ENCODE peak calls at places on chromosomes 2 and 18, in nine cellular contexts. One of them, this sample, is unnamed.

GRCh38 chr2:237154050-237154638 is 68.5 kb downstream of the COPS8 start:
- DNase-seq in suprapubic skin: no peak
- DNase-seq in lower lobe of right lung: no peak
- DNase-seq in GM23248: peak
- DNase-seq in PC-3: peak
- DNase-seq in CD8-positive, alpha-beta T cell: peak
- DNase-seq in thoracic aorta: no peak
- DNase-seq in HL-60: no peak
- DNase-seq in dorsolateral prefrontal cortex: no peak
- DNase-seq in this sample: no peak

GRCh38 chr2:25076749-25077148 is 34.9 kb downstream of the EFR3B start:
- DNase-seq in GM23248: peak
- DNase-seq in lower lobe of right lung: no peak
- DNase-seq in thoracic aorta: no peak
- DNase-seq in suprapubic skin: no peak
- DNase-seq in dorsolateral prefrontal cortex: no peak
- DNase-seq in HL-60: no peak
- DNase-seq in CD8-positive, alpha-beta T cell: no peak
- DNase-seq in PC-3: no peak
- DNase-seq in this sample: no peak

GRCh38 chr2:27316655-27317412 is 6.1 kb downstream of the MPV17 start:
- DNase-seq in PC-3: no peak
- DNase-seq in suprapubic skin: no peak
- DNase-seq in CD8-positive, alpha-beta T cell: no peak
- DNase-seq in lower lobe of right lung: no peak
- DNase-seq in GM23248: no peak
- DNase-seq in thoracic aorta: no peak
- DNase-seq in dorsolateral prefrontal cortex: peak
- DNase-seq in HL-60: no peak
- DNase-seq in this sample: no peak

GRCh38 chr2:172283476-172283875 is 143.9 kb upstream of the ITGA6 start:
- DNase-seq in GM23248: peak
- DNase-seq in suprapubic skin: no peak
- DNase-seq in CD8-positive, alpha-beta T cell: no peak
- DNase-seq in lower lobe of right lung: no peak
- DNase-seq in dorsolateral prefrontal cortex: no peak
- DNase-seq in thoracic aorta: no peak
- DNase-seq in PC-3: no peak
- DNase-seq in HL-60: no peak
- DNase-seq in this sample: no peak

GRCh38 chr18:14767474-14767873 is 19.5 kb downstream of the ANKRD30B start:
- DNase-seq in dorsolateral prefrontal cortex: no peak
- DNase-seq in CD8-positive, alpha-beta T cell: no peak
- DNase-seq in HL-60: no peak
- DNase-seq in GM23248: no peak
- DNase-seq in PC-3: peak
- DNase-seq in suprapubic skin: no peak
- DNase-seq in lower lobe of right lung: no peak
- DNase-seq in thoracic aorta: no peak
- DNase-seq in this sample: no peak

GRCh38 chr2:23204650-23205049 is 180.3 kb upstream of the KLHL29 start:
- DNase-seq in PC-3: no peak
- DNase-seq in GM23248: peak
- DNase-seq in suprapubic skin: no peak
- DNase-seq in CD8-positive, alpha-beta T cell: no peak
- DNase-seq in lower lobe of right lung: no peak
- DNase-seq in dorsolateral prefrontal cortex: no peak
- DNase-seq in thoracic aorta: no peak
- DNase-seq in HL-60: no peak
- DNase-seq in this sample: no peak

GRCh38 chr2:75610671-75611070 is 35.9 kb upstream of the MRPL19 start:
- DNase-seq in GM23248: no peak
- DNase-seq in PC-3: no peak
- DNase-seq in dorsolateral prefrontal cortex: no peak
- DNase-seq in lower lobe of right lung: no peak
- DNase-seq in CD8-positive, alpha-beta T cell: no peak
- DNase-seq in HL-60: no peak
- DNase-seq in suprapubic skin: no peak
- DNase-seq in thoracic aorta: no peak
- DNase-seq in this sample: no peak

GRCh38 chr18:69715322-69715721 is 232.4 kb downstream of the CD226 start:
- DNase-seq in suprapubic skin: no peak
- DNase-seq in thoracic aorta: no peak
- DNase-seq in lower lobe of right lung: no peak
- DNase-seq in HL-60: no peak
- DNase-seq in CD8-positive, alpha-beta T cell: no peak
- DNase-seq in PC-3: no peak
- DNase-seq in dorsolateral prefrontal cortex: no peak
- DNase-seq in GM23248: no peak
- DNase-seq in this sample: no peak

GRCh38 chr2:151560289-151560688 is 150.6 kb downstream of the RIF1 start:
- DNase-seq in GM23248: peak
- DNase-seq in dorsolateral prefrontal cortex: no peak
- DNase-seq in HL-60: no peak
- DNase-seq in thoracic aorta: no peak
- DNase-seq in lower lobe of right lung: no peak
- DNase-seq in CD8-positive, alpha-beta T cell: no peak
- DNase-seq in PC-3: peak
- DNase-seq in suprapubic skin: no peak
- DNase-seq in this sample: no peak

GRCh38 chr2:129957891-129958290 is 21.6 kb upstream of the RAB6C start:
- DNase-seq in lower lobe of right lung: no peak
- DNase-seq in HL-60: no peak
- DNase-seq in dorsolateral prefrontal cortex: no peak
- DNase-seq in GM23248: no peak
- DNase-seq in suprapubic skin: no peak
- DNase-seq in CD8-positive, alpha-beta T cell: no peak
- DNase-seq in thoracic aorta: no peak
- DNase-seq in PC-3: no peak
- DNase-seq in this sample: no peak

GRCh38 chr2:106065268-106065982 is 128.7 kb downstream of the UXS1 start:
- DNase-seq in thoracic aorta: no peak
- DNase-seq in GM23248: no peak
- DNase-seq in HL-60: no peak
- DNase-seq in lower lobe of right lung: no peak
- DNase-seq in suprapubic skin: no peak
- DNase-seq in PC-3: no peak
- DNase-seq in dorsolateral prefrontal cortex: peak
- DNase-seq in CD8-positive, alpha-beta T cell: no peak
- DNase-seq in this sample: no peak

GRCh38 chr18:48318481-48318880 is 90.7 kb downstream of the ZBTB7C start:
- DNase-seq in dorsolateral prefrontal cortex: no peak
- DNase-seq in HL-60: no peak
- DNase-seq in suprapubic skin: no peak
- DNase-seq in lower lobe of right lung: no peak
- DNase-seq in CD8-positive, alpha-beta T cell: no peak
- DNase-seq in GM23248: no peak
- DNase-seq in PC-3: no peak
- DNase-seq in thoracic aorta: no peak
- DNase-seq in this sample: no peak

GRCh38 chr18:36628435-36629094 is 200.2 kb downstream of the TPGS2 start:
- DNase-seq in HL-60: no peak
- DNase-seq in dorsolateral prefrontal cortex: no peak
- DNase-seq in lower lobe of right lung: no peak
- DNase-seq in GM23248: peak
- DNase-seq in suprapubic skin: no peak
- DNase-seq in PC-3: no peak
- DNase-seq in thoracic aorta: no peak
- DNase-seq in CD8-positive, alpha-beta T cell: no peak
- DNase-seq in this sample: no peak

GRCh38 chr2:199405241-199405640 is 52.5 kb downstream of the SATB2 start:
- DNase-seq in suprapubic skin: no peak
- DNase-seq in lower lobe of right lung: no peak
- DNase-seq in CD8-positive, alpha-beta T cell: no peak
- DNase-seq in dorsolateral prefrontal cortex: no peak
- DNase-seq in thoracic aorta: no peak
- DNase-seq in GM23248: peak
- DNase-seq in PC-3: peak
- DNase-seq in HL-60: no peak
- DNase-seq in this sample: no peak

GRCh38 chr2:133841905-133842304 is 273.6 kb upstream of the NCKAP5 start:
- DNase-seq in dorsolateral prefrontal cortex: no peak
- DNase-seq in thoracic aorta: no peak
- DNase-seq in CD8-positive, alpha-beta T cell: no peak
- DNase-seq in HL-60: no peak
- DNase-seq in PC-3: peak
- DNase-seq in GM23248: peak
- DNase-seq in suprapubic skin: no peak
- DNase-seq in lower lobe of right lung: no peak
- DNase-seq in this sample: peak

GRCh38 chr18:76686737-76687231 is 135.6 kb upstream of the ZNF236 start:
- DNase-seq in lower lobe of right lung: peak
- DNase-seq in GM23248: peak
- DNase-seq in CD8-positive, alpha-beta T cell: no peak
- DNase-seq in dorsolateral prefrontal cortex: peak
- DNase-seq in HL-60: peak
- DNase-seq in suprapubic skin: peak
- DNase-seq in thoracic aorta: no peak
- DNase-seq in PC-3: peak
- DNase-seq in this sample: no peak

GRCh38 chr18:73456643-73457042 is 588.9 kb upstream of the NETO1 start:
- DNase-seq in PC-3: no peak
- DNase-seq in lower lobe of right lung: no peak
- DNase-seq in GM23248: no peak
- DNase-seq in CD8-positive, alpha-beta T cell: no peak
- DNase-seq in HL-60: no peak
- DNase-seq in dorsolateral prefrontal cortex: no peak
- DNase-seq in suprapubic skin: no peak
- DNase-seq in thoracic aorta: no peak
- DNase-seq in this sample: no peak

GRCh38 chr2:86331391-86331790 is 6.0 kb downstream of the REEP1 start:
- DNase-seq in CD8-positive, alpha-beta T cell: no peak
- DNase-seq in HL-60: no peak
- DNase-seq in lower lobe of right lung: no peak
- DNase-seq in thoracic aorta: no peak
- DNase-seq in suprapubic skin: no peak
- DNase-seq in PC-3: no peak
- DNase-seq in dorsolateral prefrontal cortex: no peak
- DNase-seq in GM23248: no peak
- DNase-seq in this sample: no peak

GRCh38 chr18:27847412-27847811 is 329.5 kb downstream of the CDH2 start:
- DNase-seq in PC-3: peak
- DNase-seq in dorsolateral prefrontal cortex: no peak
- DNase-seq in CD8-positive, alpha-beta T cell: no peak
- DNase-seq in HL-60: no peak
- DNase-seq in suprapubic skin: no peak
- DNase-seq in GM23248: no peak
- DNase-seq in thoracic aorta: no peak
- DNase-seq in lower lobe of right lung: no peak
- DNase-seq in this sample: no peak

GRCh38 chr2:212488611-212489010 is 50.0 kb downstream of the ERBB4 start:
- DNase-seq in dorsolateral prefrontal cortex: no peak
- DNase-seq in GM23248: no peak
- DNase-seq in suprapubic skin: no peak
- DNase-seq in HL-60: no peak
- DNase-seq in thoracic aorta: no peak
- DNase-seq in PC-3: no peak
- DNase-seq in lower lobe of right lung: no peak
- DNase-seq in CD8-positive, alpha-beta T cell: no peak
- DNase-seq in this sample: no peak

GRCh38 chr2:19901201-19901457 is 654 bp downstream of the TTC32 start:
- DNase-seq in GM23248: no peak
- DNase-seq in suprapubic skin: no peak
- DNase-seq in HL-60: no peak
- DNase-seq in dorsolateral prefrontal cortex: no peak
- DNase-seq in CD8-positive, alpha-beta T cell: no peak
- DNase-seq in thoracic aorta: no peak
- DNase-seq in PC-3: no peak
- DNase-seq in lower lobe of right lung: no peak
- DNase-seq in this sample: no peak
- H3K4me3 ChIP-seq in GM23248: peak
- H3K4me3 ChIP-seq in suprapubic skin: peak
- H3K4me3 ChIP-seq in HL-60: peak
- H3K4me3 ChIP-seq in dorsolateral prefrontal cortex: peak
- H3K4me3 ChIP-seq in CD8-positive, alpha-beta T cell: peak
- H3K4me3 ChIP-seq in thoracic aorta: peak
- H3K4me3 ChIP-seq in PC-3: peak
- H3K4me3 ChIP-seq in lower lobe of right lung: peak
- H3K4me3 ChIP-seq in this sample: peak

GRCh38 chr2:16215892-16216554 is 275.7 kb downstream of the MYCN start:
- DNase-seq in thoracic aorta: no peak
- DNase-seq in suprapubic skin: no peak
- DNase-seq in GM23248: no peak
- DNase-seq in CD8-positive, alpha-beta T cell: no peak
- DNase-seq in dorsolateral prefrontal cortex: no peak
- DNase-seq in lower lobe of right lung: no peak
- DNase-seq in HL-60: no peak
- DNase-seq in PC-3: no peak
- DNase-seq in this sample: no peak
- H3K4me3 ChIP-seq in thoracic aorta: no peak
- H3K4me3 ChIP-seq in suprapubic skin: no peak
- H3K4me3 ChIP-seq in GM23248: no peak
- H3K4me3 ChIP-seq in CD8-positive, alpha-beta T cell: no peak
- H3K4me3 ChIP-seq in dorsolateral prefrontal cortex: no peak
- H3K4me3 ChIP-seq in lower lobe of right lung: no peak
- H3K4me3 ChIP-seq in HL-60: no peak
- H3K4me3 ChIP-seq in PC-3: no peak
- H3K4me3 ChIP-seq in this sample: no peak

DNA sequence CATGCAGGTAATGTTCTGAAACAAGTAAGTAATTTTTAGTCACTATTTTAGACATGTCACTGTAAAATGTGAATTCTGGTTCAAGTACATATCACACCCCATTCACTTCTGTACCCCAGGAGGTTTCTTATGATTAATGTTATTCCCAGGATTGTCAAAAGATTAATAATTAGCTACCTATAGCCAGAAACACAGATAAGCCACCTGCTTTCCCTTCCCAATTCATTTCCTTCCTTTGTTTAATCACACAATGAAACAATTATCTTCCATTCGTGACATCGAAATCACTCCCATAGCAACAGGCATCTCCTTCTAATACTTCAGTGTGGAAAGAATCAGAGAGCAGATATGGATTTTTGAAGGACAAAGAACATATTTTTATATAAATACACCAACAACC is 1650.3 kb upstream of the CELF4 start:
- DNase-seq in suprapubic skin: no peak
- DNase-seq in HL-60: no peak
- DNase-seq in thoracic aorta: no peak
- DNase-seq in CD8-positive, alpha-beta T cell: no peak
- DNase-seq in dorsolateral prefrontal cortex: no peak
- DNase-seq in PC-3: no peak
- DNase-seq in GM23248: no peak
- DNase-seq in lower lobe of right lung: no peak
- DNase-seq in this sample: no peak
- H3K4me3 ChIP-seq in suprapubic skin: no peak
- H3K4me3 ChIP-seq in HL-60: no peak
- H3K4me3 ChIP-seq in thoracic aorta: no peak
- H3K4me3 ChIP-seq in CD8-positive, alpha-beta T cell: no peak
- H3K4me3 ChIP-seq in dorsolateral prefrontal cortex: no peak
- H3K4me3 ChIP-seq in PC-3: no peak
- H3K4me3 ChIP-seq in GM23248: no peak
- H3K4me3 ChIP-seq in lower lobe of right lung: no peak
- H3K4me3 ChIP-seq in this sample: no peak

DNA sequence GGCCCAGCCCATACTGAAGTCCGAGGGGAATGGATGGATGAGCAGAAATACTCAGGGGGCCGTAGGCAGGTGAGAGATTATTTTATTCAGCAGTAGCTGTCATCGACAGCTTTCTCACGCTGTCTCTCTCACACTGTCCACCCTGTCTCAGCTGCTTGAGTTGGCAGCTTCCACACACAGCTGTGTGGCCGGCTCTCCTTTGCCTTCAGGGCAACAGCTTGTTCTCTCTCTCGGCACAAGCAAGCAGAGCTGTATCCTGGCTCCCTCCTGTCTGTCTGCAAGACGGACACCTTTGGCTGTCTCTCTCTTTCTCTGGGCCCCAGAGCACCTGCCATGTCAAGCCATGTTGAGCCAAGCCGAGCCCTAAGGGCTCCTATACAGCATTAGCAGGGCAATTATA is 9.8 kb upstream of the PAPOLG start:
- DNase-seq in lower lobe of right lung: no peak
- DNase-seq in CD8-positive, alpha-beta T cell: no peak
- DNase-seq in GM23248: no peak
- DNase-seq in HL-60: no peak
- DNase-seq in suprapubic skin: no peak
- DNase-seq in dorsolateral prefrontal cortex: no peak
- DNase-seq in PC-3: no peak
- DNase-seq in thoracic aorta: no peak
- DNase-seq in this sample: no peak
- H3K4me3 ChIP-seq in lower lobe of right lung: no peak
- H3K4me3 ChIP-seq in CD8-positive, alpha-beta T cell: no peak
- H3K4me3 ChIP-seq in GM23248: no peak
- H3K4me3 ChIP-seq in HL-60: no peak
- H3K4me3 ChIP-seq in suprapubic skin: no peak
- H3K4me3 ChIP-seq in dorsolateral prefrontal cortex: no peak
- H3K4me3 ChIP-seq in PC-3: no peak
- H3K4me3 ChIP-seq in thoracic aorta: no peak
- H3K4me3 ChIP-seq in this sample: no peak

This sample was measured in coronary artery.